ENCODE peak calls at places on chromosomes 1 and 21, in nine cellular contexts. One of them, this sample, is unnamed.

GRCh38 chr1:7227654-7228053 is 442.4 kb downstream of the CAMTA1 start:
- DNase-seq in epithelial cell of esophagus: no peak
- DNase-seq in dorsolateral prefrontal cortex: no peak
- DNase-seq in heart right ventricle: no peak
- DNase-seq in neural crest cell: no peak
- DNase-seq in stomach: no peak
- DNase-seq in hepatocyte: no peak
- DNase-seq in epithelial cell of proximal tubule: no peak
- DNase-seq in suprapubic skin: no peak
- DNase-seq in this sample: peak; percentile 56

GRCh38 chr1:8239306-8240023 is 78.4 kb upstream of the SLC45A1 start:
- DNase-seq in heart right ventricle: no peak
- DNase-seq in epithelial cell of proximal tubule: no peak
- DNase-seq in neural crest cell: no peak
- DNase-seq in stomach: peak; percentile 34
- DNase-seq in suprapubic skin: no peak
- DNase-seq in dorsolateral prefrontal cortex: no peak
- DNase-seq in epithelial cell of esophagus: no peak
- DNase-seq in hepatocyte: peak; percentile 55
- DNase-seq in this sample: no peak

GRCh38 chr1:198929961-198930599 is 291.2 kb downstream of the PTPRC start:
- DNase-seq in neural crest cell: no peak
- DNase-seq in heart right ventricle: no peak
- DNase-seq in epithelial cell of proximal tubule: no peak
- DNase-seq in hepatocyte: peak; percentile 21
- DNase-seq in suprapubic skin: no peak
- DNase-seq in stomach: no peak
- DNase-seq in epithelial cell of esophagus: no peak
- DNase-seq in dorsolateral prefrontal cortex: no peak
- DNase-seq in this sample: no peak

GRCh38 chr1:197958438-197958837 is 41.3 kb downstream of the LHX9 start:
- DNase-seq in dorsolateral prefrontal cortex: no peak
- DNase-seq in suprapubic skin: no peak
- DNase-seq in hepatocyte: no peak
- DNase-seq in stomach: no peak
- DNase-seq in epithelial cell of esophagus: no peak
- DNase-seq in neural crest cell: no peak
- DNase-seq in epithelial cell of proximal tubule: no peak
- DNase-seq in heart right ventricle: no peak
- DNase-seq in this sample: no peak

GRCh38 chr1:187491082-187491720 is 662.5 kb downstream of the PLA2G4A start:
- DNase-seq in neural crest cell: no peak
- DNase-seq in dorsolateral prefrontal cortex: no peak
- DNase-seq in epithelial cell of esophagus: peak; percentile 79
- DNase-seq in heart right ventricle: no peak
- DNase-seq in hepatocyte: peak; percentile 40
- DNase-seq in stomach: no peak
- DNase-seq in epithelial cell of proximal tubule: no peak
- DNase-seq in suprapubic skin: no peak
- DNase-seq in this sample: no peak

GRCh38 chr1:115057661-115058249 is 28.1 kb downstream of the TSHB start:
- DNase-seq in suprapubic skin: no peak
- DNase-seq in neural crest cell: no peak
- DNase-seq in hepatocyte: peak; percentile 48
- DNase-seq in heart right ventricle: no peak
- DNase-seq in epithelial cell of proximal tubule: no peak
- DNase-seq in stomach: no peak
- DNase-seq in dorsolateral prefrontal cortex: no peak
- DNase-seq in epithelial cell of esophagus: no peak
- DNase-seq in this sample: no peak

GRCh38 chr1:228161866-228162265 is 3.7 kb upstream of the IBA57 start:
- DNase-seq in hepatocyte: no peak
- DNase-seq in neural crest cell: no peak
- DNase-seq in epithelial cell of esophagus: no peak
- DNase-seq in suprapubic skin: no peak
- DNase-seq in heart right ventricle: no peak
- DNase-seq in stomach: no peak
- DNase-seq in epithelial cell of proximal tubule: no peak
- DNase-seq in dorsolateral prefrontal cortex: no peak
- DNase-seq in this sample: no peak

GRCh38 chr1:85001742-85002141 is 4.8 kb upstream of the MCOLN2 start:
- DNase-seq in stomach: no peak
- DNase-seq in hepatocyte: no peak
- DNase-seq in epithelial cell of proximal tubule: no peak
- DNase-seq in dorsolateral prefrontal cortex: no peak
- DNase-seq in suprapubic skin: no peak
- DNase-seq in heart right ventricle: no peak
- DNase-seq in neural crest cell: no peak
- DNase-seq in epithelial cell of esophagus: no peak
- DNase-seq in this sample: no peak

GRCh38 chr1:193786996-193787546 is 600.7 kb upstream of the B3GALT2 start:
- DNase-seq in heart right ventricle: no peak
- DNase-seq in suprapubic skin: no peak
- DNase-seq in dorsolateral prefrontal cortex: no peak
- DNase-seq in stomach: no peak
- DNase-seq in hepatocyte: peak; percentile 24
- DNase-seq in epithelial cell of proximal tubule: no peak
- DNase-seq in epithelial cell of esophagus: no peak
- DNase-seq in neural crest cell: no peak
- DNase-seq in this sample: no peak

GRCh38 chr1:35642472-35642955 is 1.2 kb upstream of the PSMB2 start:
- DNase-seq in epithelial cell of esophagus: no peak
- DNase-seq in dorsolateral prefrontal cortex: no peak
- DNase-seq in suprapubic skin: no peak
- DNase-seq in epithelial cell of proximal tubule: no peak
- DNase-seq in stomach: no peak
- DNase-seq in hepatocyte: no peak
- DNase-seq in heart right ventricle: no peak
- DNase-seq in neural crest cell: no peak
- DNase-seq in this sample: no peak

GRCh38 chr1:233946724-233947123 is 42.2 kb downstream of the SLC35F3 start:
- DNase-seq in suprapubic skin: no peak
- DNase-seq in stomach: no peak
- DNase-seq in dorsolateral prefrontal cortex: no peak
- DNase-seq in hepatocyte: no peak
- DNase-seq in epithelial cell of esophagus: no peak
- DNase-seq in epithelial cell of proximal tubule: no peak
- DNase-seq in heart right ventricle: no peak
- DNase-seq in neural crest cell: no peak
- DNase-seq in this sample: no peak

DNA sequence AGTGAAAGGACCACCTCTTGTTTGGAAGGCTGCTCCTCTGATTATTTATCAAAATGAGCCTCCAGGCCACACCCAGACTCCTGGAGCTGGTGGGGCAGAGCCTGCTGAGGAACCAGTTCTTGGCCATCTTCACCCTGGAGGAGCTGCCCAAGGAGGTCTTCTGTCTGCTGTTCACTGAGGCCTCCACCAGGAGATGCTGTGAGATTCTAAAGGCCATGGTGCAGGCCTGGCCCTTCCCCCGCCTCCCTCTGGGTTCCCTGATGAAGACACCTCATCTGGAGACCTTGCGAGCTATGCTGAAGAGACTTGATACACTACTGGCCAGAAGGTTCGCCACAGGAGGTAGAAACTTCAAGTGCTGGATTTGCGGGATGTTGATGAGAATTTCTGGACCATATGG is 61.7 kb upstream of the GJA8 start:
- DNase-seq in hepatocyte: peak; percentile 19
- DNase-seq in neural crest cell: no peak
- DNase-seq in epithelial cell of esophagus: no peak
- DNase-seq in stomach: no peak
- DNase-seq in suprapubic skin: no peak
- DNase-seq in epithelial cell of proximal tubule: no peak
- DNase-seq in heart right ventricle: no peak
- DNase-seq in dorsolateral prefrontal cortex: no peak
- DNase-seq in this sample: no peak
- TF ChIP-seq CTCF in hepatocyte: no peak
- TF ChIP-seq CTCF in neural crest cell: no peak
- TF ChIP-seq CTCF in epithelial cell of esophagus: no peak
- TF ChIP-seq CTCF in stomach: no peak
- TF ChIP-seq CTCF in suprapubic skin: no peak
- TF ChIP-seq CTCF in epithelial cell of proximal tubule: peak; percentile 32
- TF ChIP-seq CTCF in heart right ventricle: no peak
- TF ChIP-seq CTCF in dorsolateral prefrontal cortex: no peak
- TF ChIP-seq CTCF in this sample: no peak

GRCh38 chr21:46402421-46402820 is 56.3 kb upstream of the DIP2A start:
- DNase-seq in epithelial cell of proximal tubule: no peak
- DNase-seq in heart right ventricle: no peak
- DNase-seq in stomach: no peak
- DNase-seq in suprapubic skin: no peak
- DNase-seq in hepatocyte: no peak
- DNase-seq in dorsolateral prefrontal cortex: no peak
- DNase-seq in epithelial cell of esophagus: no peak
- DNase-seq in neural crest cell: no peak
- DNase-seq in this sample: no peak
- TF ChIP-seq CTCF in epithelial cell of proximal tubule: no peak
- TF ChIP-seq CTCF in heart right ventricle: no peak
- TF ChIP-seq CTCF in stomach: no peak
- TF ChIP-seq CTCF in suprapubic skin: no peak
- TF ChIP-seq CTCF in hepatocyte: no peak
- TF ChIP-seq CTCF in dorsolateral prefrontal cortex: no peak
- TF ChIP-seq CTCF in epithelial cell of esophagus: no peak
- TF ChIP-seq CTCF in neural crest cell: no peak
- TF ChIP-seq CTCF in this sample: no peak

DNA sequence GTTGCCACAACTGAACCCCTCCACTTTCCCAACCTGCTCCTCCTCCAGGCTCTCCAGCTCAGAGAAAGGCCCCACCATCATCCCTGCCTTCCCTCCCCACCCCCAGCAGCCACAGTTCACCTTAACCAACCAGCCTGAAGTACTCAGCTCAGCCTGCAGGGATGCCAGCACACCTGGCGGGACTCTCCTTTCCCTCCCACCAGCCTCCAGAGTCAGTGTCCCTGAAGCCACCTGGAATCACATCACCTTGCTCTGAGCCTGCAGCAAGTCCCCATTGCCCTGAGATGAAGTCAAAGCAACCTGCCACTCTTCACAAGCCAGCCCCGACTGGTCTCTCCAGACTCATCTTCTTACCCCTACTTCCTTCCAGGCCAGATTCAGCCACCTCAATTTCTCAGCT is 26.2 kb upstream of the ZC3H12A start:
- DNase-seq in neural crest cell: no peak
- DNase-seq in heart right ventricle: no peak
- DNase-seq in hepatocyte: no peak
- DNase-seq in dorsolateral prefrontal cortex: no peak
- DNase-seq in stomach: no peak
- DNase-seq in epithelial cell of esophagus: no peak
- DNase-seq in suprapubic skin: no peak
- DNase-seq in epithelial cell of proximal tubule: no peak
- DNase-seq in this sample: no peak
- TF ChIP-seq CTCF in neural crest cell: no peak
- TF ChIP-seq CTCF in heart right ventricle: no peak
- TF ChIP-seq CTCF in hepatocyte: no peak
- TF ChIP-seq CTCF in dorsolateral prefrontal cortex: no peak
- TF ChIP-seq CTCF in stomach: no peak
- TF ChIP-seq CTCF in epithelial cell of esophagus: peak; percentile 35
- TF ChIP-seq CTCF in suprapubic skin: no peak
- TF ChIP-seq CTCF in epithelial cell of proximal tubule: no peak
- TF ChIP-seq CTCF in this sample: no peak

GRCh38 chr1:36908096-36908495 is 126.2 kb downstream of the GRIK3 start:
- DNase-seq in epithelial cell of esophagus: no peak
- DNase-seq in heart right ventricle: no peak
- DNase-seq in neural crest cell: no peak
- DNase-seq in epithelial cell of proximal tubule: no peak
- DNase-seq in hepatocyte: no peak
- DNase-seq in dorsolateral prefrontal cortex: no peak
- DNase-seq in stomach: no peak
- DNase-seq in suprapubic skin: peak; percentile 48
- DNase-seq in this sample: peak; percentile 46
- TF ChIP-seq CTCF in epithelial cell of esophagus: no peak
- TF ChIP-seq CTCF in heart right ventricle: no peak
- TF ChIP-seq CTCF in neural crest cell: no peak
- TF ChIP-seq CTCF in epithelial cell of proximal tubule: no peak
- TF ChIP-seq CTCF in hepatocyte: no peak
- TF ChIP-seq CTCF in dorsolateral prefrontal cortex: no peak
- TF ChIP-seq CTCF in stomach: no peak
- TF ChIP-seq CTCF in suprapubic skin: no peak
- TF ChIP-seq CTCF in this sample: no peak

GRCh38 chr1:37676281-37677243 is 15.8 kb upstream of the CDCA8 start:
- DNase-seq in epithelial cell of esophagus: no peak
- DNase-seq in heart right ventricle: no peak
- DNase-seq in epithelial cell of proximal tubule: no peak
- DNase-seq in suprapubic skin: no peak
- DNase-seq in hepatocyte: peak; percentile 51
- DNase-seq in dorsolateral prefrontal cortex: no peak
- DNase-seq in stomach: no peak
- DNase-seq in neural crest cell: no peak
- DNase-seq in this sample: no peak
- TF ChIP-seq CTCF in epithelial cell of esophagus: no peak
- TF ChIP-seq CTCF in heart right ventricle: no peak
- TF ChIP-seq CTCF in epithelial cell of proximal tubule: no peak
- TF ChIP-seq CTCF in suprapubic skin: no peak
- TF ChIP-seq CTCF in hepatocyte: peak; percentile 15
- TF ChIP-seq CTCF in dorsolateral prefrontal cortex: no peak
- TF ChIP-seq CTCF in stomach: no peak
- TF ChIP-seq CTCF in neural crest cell: no peak
- TF ChIP-seq CTCF in this sample: no peak

GRCh38 chr1:2443285-2444137 is 31.1 kb upstream of the PEX10 start:
- DNase-seq in neural crest cell: peak; percentile 41
- DNase-seq in hepatocyte: no peak
- DNase-seq in suprapubic skin: no peak
- DNase-seq in dorsolateral prefrontal cortex: peak; percentile 64
- DNase-seq in heart right ventricle: no peak
- DNase-seq in stomach: no peak
- DNase-seq in epithelial cell of esophagus: no peak
- DNase-seq in epithelial cell of proximal tubule: no peak
- DNase-seq in this sample: no peak
- TF ChIP-seq CTCF in neural crest cell: peak; percentile 43
- TF ChIP-seq CTCF in hepatocyte: peak; percentile 18
- TF ChIP-seq CTCF in suprapubic skin: no peak
- TF ChIP-seq CTCF in dorsolateral prefrontal cortex: no peak
- TF ChIP-seq CTCF in heart right ventricle: no peak
- TF ChIP-seq CTCF in stomach: no peak
- TF ChIP-seq CTCF in epithelial cell of esophagus: no peak
- TF ChIP-seq CTCF in epithelial cell of proximal tubule: no peak
- TF ChIP-seq CTCF in this sample: peak; percentile 54

DNA sequence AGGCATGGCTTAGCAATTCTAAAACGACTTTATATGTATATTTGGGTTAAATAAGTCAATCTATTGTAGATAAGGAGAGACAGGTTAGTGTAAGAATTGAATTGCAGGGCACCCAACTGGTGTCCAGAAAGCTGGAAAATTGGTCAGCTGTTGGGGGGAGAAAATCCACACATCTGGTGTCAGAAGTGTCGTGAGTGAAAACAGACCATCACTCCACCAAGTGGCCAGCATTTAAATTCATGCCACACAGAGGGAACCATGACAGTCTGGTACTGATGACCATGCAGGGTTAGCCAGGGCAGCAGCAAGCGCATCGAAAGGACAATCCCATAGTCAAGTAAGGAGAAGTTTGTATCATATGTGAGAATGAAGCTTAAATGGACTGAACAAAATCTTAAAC is 11.7 kb downstream of the LAX1 start:
- DNase-seq in hepatocyte: no peak
- DNase-seq in dorsolateral prefrontal cortex: peak; percentile 66
- DNase-seq in epithelial cell of esophagus: peak; percentile 43
- DNase-seq in heart right ventricle: peak; percentile 11
- DNase-seq in stomach: no peak
- DNase-seq in suprapubic skin: no peak
- DNase-seq in neural crest cell: no peak
- DNase-seq in epithelial cell of proximal tubule: no peak
- DNase-seq in this sample: no peak
- TF ChIP-seq CTCF in hepatocyte: peak; percentile 12
- TF ChIP-seq CTCF in dorsolateral prefrontal cortex: peak; percentile 35
- TF ChIP-seq CTCF in epithelial cell of esophagus: peak; percentile 34
- TF ChIP-seq CTCF in heart right ventricle: peak; percentile 34
- TF ChIP-seq CTCF in stomach: no peak
- TF ChIP-seq CTCF in suprapubic skin: no peak
- TF ChIP-seq CTCF in neural crest cell: peak; percentile 28
- TF ChIP-seq CTCF in epithelial cell of proximal tubule: peak; percentile 41
- TF ChIP-seq CTCF in this sample: peak; percentile 27